ENCODE peak calls at places on chromosomes 3 and 15, in ten cellular contexts. One of them, this sample, is unnamed.

GRCh38 chr3:11529281-11529680 is 114.4 kb downstream of the VGLL4 start:
- DNase-seq in neural progenitor cell: no peak
- DNase-seq in MM.1S: no peak
- DNase-seq in IMR-90: peak; percentile 17
- DNase-seq in adrenal gland: no peak
- DNase-seq in esophagus muscularis mucosa: no peak
- DNase-seq in tibial nerve: no peak
- DNase-seq in prostate gland: no peak
- DNase-seq in fibroblast of lung: no peak
- DNase-seq in heart left ventricle: no peak
- DNase-seq in this sample: no peak

GRCh38 chr15:58274885-58275284 is 136.7 kb downstream of the AQP9 start:
- DNase-seq in neural progenitor cell: no peak
- DNase-seq in adrenal gland: no peak
- DNase-seq in IMR-90: no peak
- DNase-seq in fibroblast of lung: no peak
- DNase-seq in esophagus muscularis mucosa: no peak
- DNase-seq in tibial nerve: no peak
- DNase-seq in heart left ventricle: no peak
- DNase-seq in MM.1S: peak; percentile 16
- DNase-seq in prostate gland: peak; percentile 43
- DNase-seq in this sample: peak; percentile 40

GRCh38 chr15:92599394-92599970 is 56.1 kb downstream of the FAM174B start:
- DNase-seq in MM.1S: no peak
- DNase-seq in IMR-90: peak; percentile 21
- DNase-seq in heart left ventricle: no peak
- DNase-seq in adrenal gland: no peak
- DNase-seq in fibroblast of lung: peak; percentile 80
- DNase-seq in prostate gland: no peak
- DNase-seq in neural progenitor cell: no peak
- DNase-seq in esophagus muscularis mucosa: no peak
- DNase-seq in tibial nerve: no peak
- DNase-seq in this sample: no peak

GRCh38 chr15:76576526-76577279 is 240.1 kb downstream of the ISL2 start:
- DNase-seq in MM.1S: no peak
- DNase-seq in IMR-90: peak; percentile 55
- DNase-seq in esophagus muscularis mucosa: no peak
- DNase-seq in fibroblast of lung: peak; percentile 85
- DNase-seq in heart left ventricle: peak; percentile 82
- DNase-seq in tibial nerve: peak; percentile 68
- DNase-seq in neural progenitor cell: no peak
- DNase-seq in prostate gland: peak; percentile 15
- DNase-seq in adrenal gland: peak; percentile 43
- DNase-seq in this sample: peak; percentile 90

GRCh38 chr3:14225421-14225820 is 46.8 kb downstream of the LSM3 start:
- DNase-seq in adrenal gland: no peak
- DNase-seq in fibroblast of lung: no peak
- DNase-seq in esophagus muscularis mucosa: no peak
- DNase-seq in tibial nerve: no peak
- DNase-seq in MM.1S: no peak
- DNase-seq in neural progenitor cell: no peak
- DNase-seq in heart left ventricle: no peak
- DNase-seq in prostate gland: no peak
- DNase-seq in IMR-90: no peak
- DNase-seq in this sample: no peak

GRCh38 chr3:159200176-159200575 is 398.3 kb downstream of the MFSD1 start:
- DNase-seq in esophagus muscularis mucosa: no peak
- DNase-seq in heart left ventricle: no peak
- DNase-seq in fibroblast of lung: no peak
- DNase-seq in tibial nerve: no peak
- DNase-seq in IMR-90: no peak
- DNase-seq in prostate gland: no peak
- DNase-seq in adrenal gland: no peak
- DNase-seq in neural progenitor cell: no peak
- DNase-seq in MM.1S: no peak
- DNase-seq in this sample: no peak

GRCh38 chr3:23805881-23806321 is at the start of gene UBE2E1:
- DNase-seq in esophagus muscularis mucosa: no peak
- DNase-seq in IMR-90: peak; percentile 72
- DNase-seq in tibial nerve: peak; percentile 69
- DNase-seq in adrenal gland: peak; percentile 66
- DNase-seq in MM.1S: peak; percentile 87
- DNase-seq in heart left ventricle: peak; percentile 86
- DNase-seq in neural progenitor cell: peak; percentile 73
- DNase-seq in fibroblast of lung: peak; percentile 75
- DNase-seq in prostate gland: peak; percentile 61
- DNase-seq in this sample: peak; percentile 73

GRCh38 chr15:67880651-67881182 is 40.9 kb upstream of the RNU6-1 start:
- DNase-seq in fibroblast of lung: no peak
- DNase-seq in neural progenitor cell: no peak
- DNase-seq in heart left ventricle: peak; percentile 40
- DNase-seq in prostate gland: peak; percentile 43
- DNase-seq in adrenal gland: no peak
- DNase-seq in tibial nerve: no peak
- DNase-seq in esophagus muscularis mucosa: peak; percentile 87
- DNase-seq in IMR-90: peak; percentile 20
- DNase-seq in MM.1S: no peak
- DNase-seq in this sample: peak; percentile 71

GRCh38 chr3:62201438-62202035 is 171.8 kb downstream of the FEZF2 start:
- DNase-seq in adrenal gland: no peak
- DNase-seq in prostate gland: no peak
- DNase-seq in neural progenitor cell: peak; percentile 49
- DNase-seq in MM.1S: peak; percentile 21
- DNase-seq in heart left ventricle: no peak
- DNase-seq in fibroblast of lung: peak; percentile 56
- DNase-seq in IMR-90: peak; percentile 51
- DNase-seq in esophagus muscularis mucosa: no peak
- DNase-seq in tibial nerve: no peak
- DNase-seq in this sample: no peak

GRCh38 chr15:87746333-87746732 is 510.2 kb downstream of the NTRK3 start:
- DNase-seq in MM.1S: no peak
- DNase-seq in fibroblast of lung: no peak
- DNase-seq in IMR-90: no peak
- DNase-seq in esophagus muscularis mucosa: no peak
- DNase-seq in tibial nerve: no peak
- DNase-seq in prostate gland: no peak
- DNase-seq in heart left ventricle: no peak
- DNase-seq in adrenal gland: no peak
- DNase-seq in neural progenitor cell: no peak
- DNase-seq in this sample: no peak

GRCh38 chr15:76974456-76975083 is 20.4 kb upstream of the PSTPIP1 start:
- DNase-seq in fibroblast of lung: no peak
- DNase-seq in MM.1S: no peak
- DNase-seq in IMR-90: no peak
- DNase-seq in tibial nerve: no peak
- DNase-seq in heart left ventricle: no peak
- DNase-seq in adrenal gland: no peak
- DNase-seq in esophagus muscularis mucosa: no peak
- DNase-seq in prostate gland: no peak
- DNase-seq in neural progenitor cell: no peak
- DNase-seq in this sample: no peak

GRCh38 chr15:66567897-66568296 is 2.1 kb upstream of the LCTL start:
- DNase-seq in adrenal gland: no peak
- DNase-seq in IMR-90: no peak
- DNase-seq in neural progenitor cell: no peak
- DNase-seq in prostate gland: no peak
- DNase-seq in heart left ventricle: no peak
- DNase-seq in esophagus muscularis mucosa: no peak
- DNase-seq in tibial nerve: no peak
- DNase-seq in fibroblast of lung: no peak
- DNase-seq in MM.1S: no peak
- DNase-seq in this sample: no peak

GRCh38 chr3:62723636-62724217 is 151.5 kb downstream of the CADPS start:
- DNase-seq in adrenal gland: no peak
- DNase-seq in tibial nerve: no peak
- DNase-seq in heart left ventricle: no peak
- DNase-seq in fibroblast of lung: no peak
- DNase-seq in MM.1S: no peak
- DNase-seq in IMR-90: no peak
- DNase-seq in prostate gland: no peak
- DNase-seq in esophagus muscularis mucosa: no peak
- DNase-seq in neural progenitor cell: peak; percentile 35
- DNase-seq in this sample: no peak

GRCh38 chr3:191068946-191069813 is 129.9 kb upstream of the OSTN start:
- DNase-seq in tibial nerve: no peak
- DNase-seq in esophagus muscularis mucosa: no peak
- DNase-seq in heart left ventricle: no peak
- DNase-seq in MM.1S: no peak
- DNase-seq in neural progenitor cell: no peak
- DNase-seq in prostate gland: no peak
- DNase-seq in IMR-90: peak; percentile 63
- DNase-seq in fibroblast of lung: no peak
- DNase-seq in adrenal gland: no peak
- DNase-seq in this sample: no peak

GRCh38 chr3:38349684-38350359 is 3.2 kb downstream of the XYLB start:
- DNase-seq in neural progenitor cell: no peak
- DNase-seq in MM.1S: no peak
- DNase-seq in prostate gland: no peak
- DNase-seq in fibroblast of lung: peak; percentile 13
- DNase-seq in IMR-90: peak; percentile 37
- DNase-seq in adrenal gland: no peak
- DNase-seq in tibial nerve: no peak
- DNase-seq in esophagus muscularis mucosa: no peak
- DNase-seq in heart left ventricle: no peak
- DNase-seq in this sample: no peak

GRCh38 chr3:159764211-159765024 is 224.2 kb upstream of the IL12A start:
- DNase-seq in esophagus muscularis mucosa: no peak
- DNase-seq in heart left ventricle: peak; percentile 82
- DNase-seq in prostate gland: no peak
- DNase-seq in tibial nerve: peak; percentile 17
- DNase-seq in adrenal gland: peak; percentile 25
- DNase-seq in IMR-90: peak; percentile 76
- DNase-seq in fibroblast of lung: peak; percentile 75
- DNase-seq in neural progenitor cell: peak; percentile 83
- DNase-seq in MM.1S: no peak
- DNase-seq in this sample: no peak

GRCh38 chr3:139547666-139548065 is 8.1 kb upstream of the RBP1 start:
- DNase-seq in fibroblast of lung: no peak
- DNase-seq in prostate gland: no peak
- DNase-seq in tibial nerve: no peak
- DNase-seq in adrenal gland: no peak
- DNase-seq in IMR-90: no peak
- DNase-seq in neural progenitor cell: no peak
- DNase-seq in heart left ventricle: no peak
- DNase-seq in esophagus muscularis mucosa: no peak
- DNase-seq in MM.1S: no peak
- DNase-seq in this sample: no peak

GRCh38 chr3:28151608-28152228 is 89.7 kb upstream of the CMC1 start:
- DNase-seq in adrenal gland: no peak
- DNase-seq in tibial nerve: peak; percentile 15
- DNase-seq in fibroblast of lung: peak; percentile 23
- DNase-seq in neural progenitor cell: no peak
- DNase-seq in prostate gland: no peak
- DNase-seq in MM.1S: peak; percentile 58
- DNase-seq in heart left ventricle: no peak
- DNase-seq in IMR-90: no peak
- DNase-seq in esophagus muscularis mucosa: no peak
- DNase-seq in this sample: no peak
- H3K4me3 ChIP-seq in adrenal gland: peak overlapping the region; percentile 33
- H3K4me3 ChIP-seq in tibial nerve: no peak overlapping the region
- H3K4me3 ChIP-seq in fibroblast of lung: peak overlapping the region; percentile 2
- H3K4me3 ChIP-seq in neural progenitor cell: no peak overlapping the region
- H3K4me3 ChIP-seq in prostate gland: no peak overlapping the region
- H3K4me3 ChIP-seq in MM.1S: peak overlapping the region; percentile 39
- H3K4me3 ChIP-seq in heart left ventricle: peak overlapping the region; percentile 3
- H3K4me3 ChIP-seq in IMR-90: no peak overlapping the region
- H3K4me3 ChIP-seq in esophagus muscularis mucosa: no peak overlapping the region
- H3K4me3 ChIP-seq in this sample: no peak overlapping the region

DNA sequence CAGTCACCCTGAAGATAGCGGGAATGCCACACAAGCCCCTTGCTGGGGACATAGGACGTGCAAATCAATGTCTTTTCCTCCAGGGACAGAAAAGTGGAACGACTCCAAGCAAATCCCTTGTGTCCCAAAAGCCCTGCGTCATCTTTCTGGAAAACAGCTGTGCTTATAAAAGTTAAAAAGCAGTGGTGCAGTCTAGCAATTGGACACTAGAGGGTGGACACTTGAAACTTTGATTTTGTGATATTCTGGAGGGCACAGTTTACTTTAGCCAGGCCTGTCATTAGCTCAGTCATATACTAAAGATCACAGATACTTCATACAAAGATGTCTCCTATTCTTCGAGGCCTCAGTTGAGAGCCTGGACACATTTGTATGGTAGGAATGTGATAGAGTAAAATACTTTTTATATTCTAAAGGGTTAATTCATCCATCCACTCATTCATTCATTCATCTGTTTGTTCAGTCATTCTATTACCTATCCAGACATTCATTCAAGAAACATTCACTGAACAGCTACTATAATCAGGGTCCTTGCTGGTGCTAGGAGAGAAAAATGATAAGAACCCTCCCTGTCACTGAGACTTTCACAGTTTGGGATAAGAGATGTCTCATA is 63.8 kb upstream of the ANKRD34C start:
- DNase-seq in IMR-90: peak; percentile 17
- DNase-seq in adrenal gland: no peak
- DNase-seq in MM.1S: no peak
- DNase-seq in esophagus muscularis mucosa: no peak
- DNase-seq in neural progenitor cell: no peak
- DNase-seq in fibroblast of lung: peak; percentile 13
- DNase-seq in prostate gland: no peak
- DNase-seq in heart left ventricle: no peak
- DNase-seq in tibial nerve: no peak
- DNase-seq in this sample: no peak
- TF ChIP-seq CTCF in IMR-90: peak; percentile 36
- TF ChIP-seq CTCF in adrenal gland: no peak
- TF ChIP-seq CTCF in MM.1S: peak; percentile 20
- TF ChIP-seq CTCF in esophagus muscularis mucosa: no peak
- TF ChIP-seq CTCF in neural progenitor cell: peak; percentile 50
- TF ChIP-seq CTCF in fibroblast of lung: peak; percentile 48
- TF ChIP-seq CTCF in prostate gland: no peak
- TF ChIP-seq CTCF in heart left ventricle: no peak
- TF ChIP-seq CTCF in tibial nerve: no peak
- TF ChIP-seq CTCF in this sample: no peak

GRCh38 chr3:72309626-72310025 is 524.7 kb upstream of the PROK2 start:
- DNase-seq in IMR-90: no peak
- DNase-seq in heart left ventricle: no peak
- DNase-seq in MM.1S: no peak
- DNase-seq in fibroblast of lung: no peak
- DNase-seq in adrenal gland: no peak
- DNase-seq in esophagus muscularis mucosa: no peak
- DNase-seq in prostate gland: no peak
- DNase-seq in tibial nerve: no peak
- DNase-seq in neural progenitor cell: no peak
- DNase-seq in this sample: no peak
- H3K27me3 ChIP-seq in IMR-90: no peaks in the 10 kb centered on the region
- H3K27me3 ChIP-seq in heart left ventricle: no peaks in the 10 kb centered on the region
- H3K27me3 ChIP-seq in MM.1S: no peaks in the 10 kb centered on the region
- H3K27me3 ChIP-seq in fibroblast of lung: no peaks in the 10 kb centered on the region
- H3K27me3 ChIP-seq in adrenal gland: no peaks in the 10 kb centered on the region
- H3K27me3 ChIP-seq in esophagus muscularis mucosa: no peaks in the 10 kb centered on the region
- H3K27me3 ChIP-seq in prostate gland: no peaks in the 10 kb centered on the region
- H3K27me3 ChIP-seq in tibial nerve: no peaks in the 10 kb centered on the region
- H3K27me3 ChIP-seq in neural progenitor cell: peaks cover 3% of the 10 kb centered on the region
- H3K27me3 ChIP-seq in this sample: no peaks in the 10 kb centered on the region

DNA sequence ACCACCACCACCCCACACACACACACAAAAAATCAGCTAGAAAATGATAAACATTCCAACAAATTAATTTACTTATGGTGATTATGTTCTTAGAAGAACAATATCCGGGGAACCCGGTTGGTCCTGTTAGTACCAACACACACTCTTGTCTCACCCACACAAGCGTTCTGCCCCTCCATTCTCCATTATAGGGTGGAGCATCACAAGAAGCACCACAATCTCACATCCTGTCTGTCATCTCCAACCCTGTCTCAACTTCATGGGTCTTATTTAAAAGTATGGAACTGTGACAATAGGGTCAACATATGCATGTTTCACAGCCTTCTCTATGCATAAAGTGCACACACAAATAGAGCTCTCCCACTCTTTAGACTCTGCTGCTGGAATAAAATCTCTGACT is 5.6 kb downstream of the GSK3B start:
- DNase-seq in fibroblast of lung: no peak
- DNase-seq in heart left ventricle: no peak
- DNase-seq in MM.1S: no peak
- DNase-seq in IMR-90: no peak
- DNase-seq in adrenal gland: no peak
- DNase-seq in tibial nerve: no peak
- DNase-seq in esophagus muscularis mucosa: no peak
- DNase-seq in prostate gland: no peak
- DNase-seq in neural progenitor cell: no peak
- DNase-seq in this sample: no peak
- H3K4me3 ChIP-seq in fibroblast of lung: peak overlapping the region; percentile 78
- H3K4me3 ChIP-seq in heart left ventricle: no peak overlapping the region
- H3K4me3 ChIP-seq in MM.1S: no peak overlapping the region
- H3K4me3 ChIP-seq in IMR-90: no peak overlapping the region
- H3K4me3 ChIP-seq in adrenal gland: no peak overlapping the region
- H3K4me3 ChIP-seq in tibial nerve: no peak overlapping the region
- H3K4me3 ChIP-seq in esophagus muscularis mucosa: no peak overlapping the region
- H3K4me3 ChIP-seq in prostate gland: no peak overlapping the region
- H3K4me3 ChIP-seq in neural progenitor cell: no peak overlapping the region
- H3K4me3 ChIP-seq in this sample: no peak overlapping the region

This sample was measured in stomach.